ENCODE peak calls at places on chromosome 3, in five cellular contexts. B is transverse colon; Z is IMR-90; Y is CD8-positive, alpha-beta memory T cell; K is MM.1S. W is an unnamed sample.
A peak's percentile ranks its signal among the peaks of the same experiment; 100 is the strongest.

GRCh38 chr3:42443819-42444436 is 33.5 kb upstream of the LYZL4 start:
- DNase-seq in B (peak; percentile 85), Z (peak; percentile 59), K (peak; percentile 75), Y (peak; percentile 54), W (peak; percentile 84)

GRCh38 chr3:22210693-22211092 is 459.7 kb upstream of the ZNF385D start:
- DNase-seq in B (no peak), Z (no peak), K (no peak), Y (no peak), W (no peak)

GRCh38 chr3:8869613-8870012 is 93.7 kb downstream of the RAD18 start:
- DNase-seq in B (no peak), Z (peak; percentile 99), K (no peak), Y (no peak), W (no peak)

GRCh38 chr3:153273767-153274443 is 111.9 kb downstream of the RAP2B start:
- DNase-seq in Y (no peak), K (no peak), Z (peak; percentile 76), B (no peak), W (no peak)

GRCh38 chr3:177041021-177041729 is 156.1 kb downstream of the TBL1XR1 start:
- DNase-seq in B (no peak), K (no peak), Z (peak; percentile 25), Y (no peak), W (peak; percentile 38)

GRCh38 chr3:51706788-51707731 is at the start of gene GRM2:
- DNase-seq in Z (peak; percentile 83), K (no peak), B (peak; percentile 54), Y (no peak), W (peak; percentile 74)

GRCh38 chr3:167102071-167102470 is 278.0 kb downstream of the ZBBX start:
- DNase-seq in Z (no peak), B (no peak), Y (no peak), K (peak; percentile 29), W (no peak)

GRCh38 chr3:143171141-143171651 is 51.6 kb downstream of the CHST2 start:
- DNase-seq in Y (peak; percentile 14), K (peak; percentile 49), Z (peak; percentile 77), B (no peak), W (no peak)

GRCh38 chr3:86554346-86554745 is 436.6 kb downstream of the VGLL3 start:
- DNase-seq in B (no peak), Y (no peak), Z (no peak), K (no peak), W (no peak)

GRCh38 chr3:18199757-18200156 is 225.4 kb downstream of the SATB1 start:
- DNase-seq in B (no peak), Z (no peak), K (no peak), Y (no peak), W (no peak)

GRCh38 chr3:43212914-43213611 is 73.3 kb upstream of the SNRK start:
- DNase-seq in Z (no peak), B (no peak), Y (no peak), K (no peak), W (no peak)

GRCh38 chr3:165343185-165343584 is 147.0 kb upstream of the SLITRK3 start:
- DNase-seq in K (no peak), Z (no peak), B (no peak), Y (no peak), W (no peak)

GRCh38 chr3:117725314-117725713 is 1015.7 kb downstream of the TUSC7 start:
- DNase-seq in Z (no peak), Y (no peak), B (no peak), K (no peak), W (no peak)

GRCh38 chr3:30779686-30780287 is 114.7 kb downstream of the GADL1 start:
- DNase-seq in K (peak; percentile 15), Y (no peak), Z (peak; percentile 38), B (no peak), W (no peak)

GRCh38 chr3:140378571-140379340 is 299.1 kb upstream of the TRIM42 start:
- DNase-seq in K (no peak), B (no peak), Z (no peak), Y (no peak), W (no peak)

GRCh38 chr3:136078421-136079364 is 113.2 kb downstream of the PPP2R3A start:
- DNase-seq in Y (peak; percentile 6), Z (peak; percentile 38), B (no peak), K (peak; percentile 39), W (no peak)

GRCh38 chr3:114456742-114457141 is 162.9 kb downstream of the TIGIT start:
- DNase-seq in K (peak; percentile 87), Y (no peak), B (no peak), Z (no peak), W (no peak)

GRCh38 chr3:87088366-87088983 is 97.5 kb upstream of the VGLL3 start:
- DNase-seq in Y (no peak), B (no peak), Z (no peak), K (no peak), W (no peak)

GRCh38 chr3:41029356-41029755 is 169.9 kb upstream of the CTNNB1 start:
- DNase-seq in Z (no peak), Y (no peak), B (no peak), K (no peak), W (no peak)

GRCh38 chr3:150107429-150108175 is 136.9 kb upstream of the PFN2 start:
- DNase-seq in K (no peak), B (no peak), Y (no peak), Z (no peak), W (no peak)

GRCh38 chr3:12796171-12797123 is at the start of gene CAND2:
- DNase-seq in B (peak; percentile 56), K (no peak), Z (peak; percentile 37), Y (peak; percentile 29), W (no peak)

GRCh38 chr3:190481779-190482178 is 32.1 kb upstream of the TMEM207 start:
- DNase-seq in Y (no peak), B (no peak), Z (no peak), K (no peak), W (no peak)

GRCh38 chr3:36653095-36653494 is 111.3 kb downstream of the DCLK3 start:
- DNase-seq in Z (peak; percentile 57), Y (no peak), B (no peak), K (no peak), W (no peak)

GRCh38 chr3:197337214-197337613 is 38.8 kb upstream of the DLG1 start:
- DNase-seq in B (no peak), Y (no peak), K (no peak), Z (no peak), W (no peak)

GRCh38 chr3:17581421-17582080 is 160.9 kb downstream of the TBC1D5 start:
- DNase-seq in K (no peak), Y (no peak), Z (peak; percentile 20), B (no peak), W (no peak)

GRCh38 chr3:49173116-49173791 is 1.9 kb downstream of the KLHDC8B start:
- DNase-seq in K (no peak), Y (no peak), Z (no peak), B (peak; percentile 36), W (no peak)

GRCh38 chr3:58719684-58720083 is 53.1 kb upstream of the FAM3D start:
- DNase-seq in Z (no peak), K (no peak), B (no peak), Y (no peak), W (no peak)

GRCh38 chr3:15107075-15107947 is 8.4 kb upstream of the RBSN start:
- DNase-seq in K (no peak), Y (no peak), B (no peak), Z (no peak), W (no peak)
- H3K27ac ChIP-seq in K (no peak overlapping the region), Y (no peak overlapping the region), B (no peak overlapping the region), Z (no peak overlapping the region), W (no peak overlapping the region)

GRCh38 chr3:98713984-98714383 is 49.2 kb upstream of the ST3GAL6 start:
- DNase-seq in Z (no peak), K (no peak), Y (no peak), B (no peak), W (no peak)

GRCh38 chr3:98711426-98711825 is 51.7 kb upstream of the ST3GAL6 start:
- DNase-seq in B (no peak), Z (no peak), K (no peak), Y (no peak), W (no peak)

GRCh38 chr3:98710008-98710672 is 53.0 kb upstream of the ST3GAL6 start:
- DNase-seq in B (no peak), K (no peak), Y (no peak), Z (no peak), W (no peak)

GRCh38 chr3:98709433-98709832 is 53.7 kb upstream of the ST3GAL6 start:
- DNase-seq in K (no peak), Z (no peak), B (no peak), Y (no peak), W (no peak)

DNA sequence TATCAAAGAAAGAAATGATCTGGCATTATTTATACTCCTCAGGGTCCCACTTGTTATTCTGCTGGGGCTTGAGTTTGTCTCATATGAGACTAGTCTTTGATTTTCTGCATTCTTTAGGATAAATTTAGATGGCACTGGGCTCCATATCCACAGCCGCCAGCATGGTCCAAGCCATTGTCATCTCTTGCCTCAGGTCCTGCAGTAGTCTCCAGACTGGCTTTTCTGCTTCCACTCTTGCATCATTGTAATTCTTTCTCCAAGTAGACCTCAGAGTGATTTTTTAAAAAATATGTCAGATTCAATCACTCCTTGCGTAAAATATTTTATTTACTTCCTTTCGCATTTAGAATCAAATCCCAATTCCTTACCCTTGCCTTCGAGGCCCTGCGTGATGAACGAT is 50.4 kb upstream of the ST3GAL6 start:
- DNase-seq in B (no peak), Y (no peak), Z (no peak), K (no peak), W (no peak)
- H3K27me3 ChIP-seq in B (no peaks in the 10 kb centered on the region), Y (no peaks in the 10 kb centered on the region), Z (peaks cover 9% of the 10 kb centered on the region), K (no peaks in the 10 kb centered on the region), W (no peaks in the 10 kb centered on the region)

GRCh38 chr3:128379768-128380167 is 86.9 kb downstream of the DNAJB8 start:
- DNase-seq in K (no peak), B (no peak), Y (no peak), Z (no peak), W (no peak)
- H3K27ac ChIP-seq in K (no peak overlapping the region), B (no peak overlapping the region), Y (no peak overlapping the region), Z (no peak overlapping the region), W (no peak overlapping the region)

GRCh38 chr3:27730774-27731659 is 8.9 kb upstream of the EOMES start:
- DNase-seq in K (no peak), B (no peak), Y (no peak), Z (no peak), W (no peak)
- H3K27me3 ChIP-seq in K (no peaks in the 10 kb centered on the region), B (peaks cover 69% of the 10 kb centered on the region), Y (peaks cover 44% of the 10 kb centered on the region), Z (peaks cover 60% of the 10 kb centered on the region), W (no peaks in the 10 kb centered on the region)

GRCh38 chr3:132286035-132286434 is 31.2 kb upstream of the ACP3 start:
- DNase-seq in Y (no peak), Z (no peak), B (no peak), K (no peak), W (no peak)

GRCh38 chr3:132284756-132285619 is 32.2 kb upstream of the ACP3 start:
- DNase-seq in Y (no peak), Z (no peak), K (no peak), B (no peak), W (no peak)

GRCh38 chr3:132284006-132284405 is 33.2 kb upstream of the ACP3 start:
- DNase-seq in Y (no peak), Z (no peak), B (no peak), K (no peak), W (no peak)

GRCh38 chr3:132283440-132283839 is 33.8 kb upstream of the ACP3 start:
- DNase-seq in B (no peak), Z (no peak), Y (no peak), K (peak; percentile 15), W (peak; percentile 35)

DNA sequence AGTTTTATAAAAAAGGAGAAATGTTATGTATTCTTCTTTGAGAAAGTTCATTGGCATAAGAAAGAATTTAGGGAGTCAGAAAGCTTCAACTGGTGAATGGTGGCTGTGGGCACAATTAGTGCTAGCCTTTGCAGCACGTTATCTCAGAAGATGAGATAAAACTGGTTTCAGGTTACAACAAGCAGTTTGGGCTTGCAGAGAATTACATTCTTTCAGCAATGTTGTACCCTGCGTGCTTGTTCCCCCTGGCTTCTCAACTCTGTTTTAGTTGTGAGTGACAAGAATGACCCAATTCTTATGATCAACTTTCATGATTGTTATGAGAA is 31.6 kb upstream of the ACP3 start:
- DNase-seq in B (no peak), Y (no peak), Z (no peak), K (no peak), W (no peak)
- H3K27ac ChIP-seq in B (no peak overlapping the region), Y (no peak overlapping the region), Z (no peak overlapping the region), K (no peak overlapping the region), W (no peak overlapping the region)